ENCODE peak calls at places on chromosomes 13 and 19, in seven cellular contexts. X is uterus, G is adrenal gland, B is gastrocnemius medialis, P is Peyer's patch, L is prostate gland, V is ovary. U is an unnamed sample.

GRCh38 chr19:17542793-17543582 is 12.5 kb upstream of the COLGALT1 start:
- DNase-seq in X (no peak), G (no peak), B (no peak), P (no peak), L (no peak), V (no peak), U (no peak)

GRCh38 chr19:3975144-3975543 is 4.2 kb upstream of the DAPK3 start:
- DNase-seq in X (no peak), G (no peak), B (no peak), P (no peak), L (no peak), V (no peak), U (no peak)

GRCh38 chr19:43534811-43535761 is 2.1 kb downstream of the ZNF575 start:
- DNase-seq in X (peak; percentile 73), G (peak; percentile 83), B (no peak), P (peak; percentile 73), L (peak; percentile 43), V (peak; percentile 74), U (peak; percentile 70)

GRCh38 chr13:94660695-94661324 is 51.5 kb downstream of the SOX21 start:
- DNase-seq in X (no peak), G (no peak), B (no peak), P (no peak), L (no peak), V (no peak), U (no peak)

GRCh38 chr19:46218160-46218559 is 11.4 kb upstream of the IGFL1 start:
- DNase-seq in X (no peak), G (peak; percentile 38), B (no peak), P (no peak), L (no peak), V (peak; percentile 33), U (no peak)

GRCh38 chr19:737591-738093 is 13.3 kb upstream of the MISP start:
- DNase-seq in X (peak; percentile 47), G (peak; percentile 42), B (no peak), P (peak; percentile 67), L (no peak), V (no peak), U (no peak)

GRCh38 chr19:15656467-15656866 is 15.8 kb downstream of the CYP4F3 start:
- DNase-seq in X (no peak), G (no peak), B (no peak), P (no peak), L (no peak), V (no peak), U (no peak)

GRCh38 chr19:40365613-40366401 is 17.3 kb downstream of the PLD3 start:
- DNase-seq in X (peak; percentile 74), G (peak; percentile 77), B (no peak), P (peak; percentile 60), L (peak; percentile 64), V (peak; percentile 89), U (peak; percentile 54)

GRCh38 chr19:49422407-49423277 is 599 bp downstream of the PTH2 start:
- DNase-seq in X (no peak), G (no peak), B (no peak), P (no peak), L (no peak), V (no peak), U (no peak)

GRCh38 chr19:3645067-3645396 is 18.4 kb upstream of the CACTIN start:
- DNase-seq in X (no peak), G (no peak), B (no peak), P (no peak), L (no peak), V (no peak), U (no peak)

GRCh38 chr13:20616059-20616797 is 49.3 kb downstream of the IFT88 start:
- DNase-seq in X (no peak), G (no peak), B (no peak), P (no peak), L (no peak), V (no peak), U (no peak)

GRCh38 chr19:45171211-45171623 is 6.8 kb downstream of the TRAPPC6A start:
- DNase-seq in X (no peak), G (no peak), B (no peak), P (no peak), L (no peak), V (no peak), U (no peak)

GRCh38 chr19:46849610-46850009 is 1.0 kb downstream of the AP2S1 start:
- DNase-seq in X (no peak), G (no peak), B (no peak), P (peak; percentile 45), L (no peak), V (no peak), U (no peak)

GRCh38 chr19:46056536-46056935 is 15.7 kb upstream of the IGFL4 start:
- DNase-seq in X (no peak), G (no peak), B (no peak), P (no peak), L (no peak), V (no peak), U (no peak)

GRCh38 chr13:34884366-34884765 is 57.7 kb upstream of the NBEA start:
- DNase-seq in X (no peak), G (no peak), B (no peak), P (no peak), L (no peak), V (no peak), U (no peak)

GRCh38 chr13:50797081-50797480 is 46.4 kb downstream of the DLEU7 start:
- DNase-seq in X (no peak), G (no peak), B (no peak), P (no peak), L (no peak), V (no peak), U (no peak)

GRCh38 chr19:55700813-55701212 is 25.8 kb downstream of the EPN1 start:
- DNase-seq in X (no peak), G (no peak), B (no peak), P (peak; percentile 18), L (no peak), V (no peak), U (no peak)

DNA sequence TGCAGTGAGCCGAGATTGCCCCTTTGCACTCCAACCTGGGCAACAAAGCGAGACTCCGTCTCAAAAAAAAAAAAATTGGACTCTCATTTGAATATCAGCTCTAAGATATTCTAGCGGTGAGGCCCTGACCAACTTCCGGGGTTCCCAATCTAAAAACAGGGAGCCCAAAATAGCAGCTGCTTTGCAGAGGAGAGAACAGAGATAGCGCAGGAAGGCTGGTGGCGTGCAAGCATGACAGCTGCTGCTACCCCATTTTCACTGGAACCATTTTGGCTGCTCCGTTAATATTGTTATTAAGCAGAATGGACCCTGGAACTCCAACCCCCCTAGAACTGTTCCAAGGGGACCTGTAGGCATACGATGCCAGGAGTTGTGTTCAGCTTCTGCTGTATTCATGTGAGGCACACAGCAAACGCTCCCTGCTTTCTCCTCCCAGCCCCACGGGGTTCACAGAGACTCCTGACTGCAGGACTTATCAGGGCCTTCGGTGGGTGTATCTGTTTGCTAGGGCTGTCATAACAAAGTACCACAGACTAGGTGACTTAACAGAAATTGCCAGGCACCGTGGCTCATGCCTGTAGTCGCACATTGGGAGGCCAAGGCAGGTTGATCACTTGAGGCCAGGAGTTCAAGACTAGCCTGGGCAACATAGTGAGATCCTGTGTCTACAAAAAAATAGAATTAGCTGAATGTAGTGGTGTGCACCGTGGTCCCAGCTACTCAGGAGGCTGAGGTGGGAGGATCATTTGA is 11.5 kb downstream of the STXBP2 start:
- DNase-seq in X (no peak), G (no peak), B (no peak), P (no peak), L (no peak), V (no peak), U (no peak)
- TF ChIP-seq POLR2A in X (no peak), G (no peak), B (no peak), P (no peak), L (no peak), V (no peak), U (no peak)

DNA sequence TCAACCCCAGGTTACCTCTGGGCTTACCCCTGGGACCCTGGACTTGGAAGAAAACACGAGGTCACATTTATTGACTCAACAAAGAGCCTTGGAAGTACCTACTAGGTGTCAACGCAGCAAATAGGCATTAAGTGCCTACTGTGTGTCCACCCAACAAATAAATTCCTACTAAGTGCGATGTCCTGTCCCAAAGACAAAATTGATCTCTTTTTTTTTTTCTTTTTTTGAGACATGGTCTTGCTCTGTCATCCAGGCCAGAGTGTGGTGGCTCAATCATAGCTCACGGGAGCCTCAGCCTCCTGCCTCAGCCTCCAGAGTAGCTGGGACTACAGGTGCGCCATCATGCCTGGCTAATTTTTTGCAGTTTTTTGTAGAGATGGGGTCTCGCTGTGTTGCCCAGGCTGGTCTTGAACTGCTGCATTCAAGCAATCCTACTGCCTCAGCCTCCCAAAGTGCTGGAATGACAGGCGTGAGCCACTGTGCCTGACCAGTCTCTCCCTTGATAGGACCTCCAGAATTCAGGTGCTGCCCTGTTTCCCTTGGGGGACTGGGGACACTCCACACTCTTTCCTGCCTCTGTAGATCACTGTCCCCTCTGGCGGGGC is 595 bp upstream of the S1PR2 start:
- DNase-seq in X (no peak), G (no peak), B (no peak), P (no peak), L (no peak), V (no peak), U (no peak)
- H3K27ac ChIP-seq in X (peak overlapping the region; percentile 89), G (peak overlapping the region; percentile 85), B (peak overlapping the region; percentile 82), P (peak overlapping the region; percentile 87), L (no peak overlapping the region), V (no peak overlapping the region), U (peak overlapping the region; percentile 85)

GRCh38 chr13:42354246-42355117 is 82.5 kb downstream of the AKAP11 start:
- DNase-seq in X (no peak), G (no peak), B (no peak), P (peak; percentile 61), L (no peak), V (no peak), U (no peak)
- TF ChIP-seq CTCF in X (no peak), G (no peak), B (no peak), P (peak; percentile 23), L (no peak), V (no peak), U (no peak)

GRCh38 chr13:110559429-110559943 is 2.0 kb downstream of the RAB20 start:
- DNase-seq in X (no peak), G (peak; percentile 69), B (no peak), P (peak; percentile 75), L (no peak), V (peak; percentile 57), U (peak; percentile 77)
- TF ChIP-seq POLR2A in X (no peak), G (peak; percentile 84), B (no peak), P (peak; percentile 23), L (no peak), V (no peak), U (peak; percentile 47)

DNA sequence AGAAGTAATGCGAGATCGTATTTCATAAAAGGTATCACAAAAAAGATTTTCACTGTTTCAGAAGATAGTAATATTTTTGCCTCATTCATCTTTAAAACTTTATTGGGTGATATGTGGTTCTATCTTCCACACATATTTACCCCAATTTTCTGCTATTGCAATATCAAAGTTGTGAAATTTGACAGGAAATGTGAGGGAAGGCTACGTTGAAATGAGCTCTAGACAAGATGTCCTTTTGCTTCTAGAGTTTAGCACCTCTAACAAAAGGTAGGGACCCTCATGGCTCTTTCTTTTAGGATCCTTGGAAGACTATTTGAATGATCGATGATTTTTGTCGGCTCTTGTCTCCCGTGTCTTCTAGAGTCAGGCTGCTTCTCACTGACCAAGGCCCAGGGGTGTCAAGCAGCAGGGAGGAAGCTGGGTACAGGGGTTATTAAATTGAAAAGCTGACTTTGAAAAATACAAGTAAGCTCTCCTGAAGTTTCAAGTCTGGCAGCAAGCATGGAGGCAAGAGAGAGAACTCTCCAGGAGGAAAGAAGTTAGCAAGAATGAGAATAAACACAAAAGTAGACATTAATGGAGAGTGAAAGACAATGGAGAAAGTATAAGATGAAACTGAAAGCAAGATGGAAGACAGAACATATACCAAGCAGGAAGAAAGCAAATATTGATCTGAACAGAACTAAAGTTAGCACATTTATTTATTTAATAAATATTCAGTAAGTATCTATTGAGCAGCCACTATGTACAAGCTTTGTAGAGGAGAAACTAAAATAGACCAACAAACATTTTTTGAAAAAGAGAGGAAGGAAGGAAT is 73.4 kb downstream of the RUBCNL start:
- DNase-seq in X (no peak), G (no peak), B (no peak), P (no peak), L (no peak), V (no peak), U (no peak)
- H3K27ac ChIP-seq in X (no peak overlapping the region), G (no peak overlapping the region), B (no peak overlapping the region), P (no peak overlapping the region), L (no peak overlapping the region), V (no peak overlapping the region), U (no peak overlapping the region)